ENCODE peak calls at places on chromosomes 2 and 18, in five cellular contexts. J is CD4-positive, alpha-beta T cell; Y is tibial nerve; M is A549; R is GM12865. Q is an unnamed sample.

GRCh38 chr2:190627881-190628412 is 20.9 kb upstream of the NAB1 start:
- DNase-seq in Y (no peak), R (peak), J (no peak), M (no peak), Q (no peak)

GRCh38 chr2:111666160-111666559 is 217.8 kb downstream of the ANAPC1 start:
- DNase-seq in Y (no peak), R (no peak), J (no peak), M (no peak), Q (no peak)

GRCh38 chr2:121036226-121036692 is 248.7 kb downstream of the TFCP2L1 start:
- DNase-seq in Y (no peak), R (no peak), M (peak), J (no peak), Q (no peak)

GRCh38 chr2:187504312-187504921 is 49.8 kb downstream of the TFPI start:
- DNase-seq in R (no peak), J (no peak), Y (no peak), M (no peak), Q (no peak)

GRCh38 chr18:42018831-42019230 is 63.8 kb downstream of the PIK3C3 start:
- DNase-seq in M (no peak), J (no peak), Y (no peak), R (no peak), Q (no peak)

GRCh38 chr2:27303093-27304025 is 4.9 kb downstream of the UCN start:
- DNase-seq in J (no peak), M (peak), Y (no peak), R (peak), Q (no peak)

GRCh38 chr2:70517804-70518203 is 35.8 kb downstream of the TGFA start:
- DNase-seq in R (no peak), J (no peak), Y (no peak), M (no peak), Q (no peak)

GRCh38 chr2:240915526-240916335 is 9.6 kb downstream of the CROCC2 start:
- DNase-seq in M (no peak), Y (no peak), R (no peak), J (no peak), Q (no peak)

GRCh38 chr2:128396946-128397345 is 78.3 kb upstream of the HS6ST1 start:
- DNase-seq in J (no peak), R (no peak), M (no peak), Y (no peak), Q (no peak)

GRCh38 chr2:80830891-80831290 is 526.3 kb upstream of the LRRTM1 start:
- DNase-seq in M (no peak), J (no peak), Y (no peak), R (peak), Q (no peak)

GRCh38 chr2:190596998-190597397 is 51.9 kb upstream of the NAB1 start:
- DNase-seq in R (no peak), M (no peak), Y (no peak), J (no peak), Q (no peak)

GRCh38 chr2:138871312-138871711 is 91.1 kb upstream of the NXPH2 start:
- DNase-seq in Y (no peak), R (no peak), M (no peak), J (no peak), Q (no peak)

GRCh38 chr18:61738488-61738887 is 154.3 kb downstream of the RNF152 start:
- DNase-seq in J (no peak), Y (no peak), R (no peak), M (no peak), Q (no peak)

GRCh38 chr2:127437781-127438726 is 19.8 kb downstream of the PROC start:
- DNase-seq in J (no peak), R (no peak), Y (no peak), M (no peak), Q (no peak)

GRCh38 chr2:170842785-170843184 is 26.1 kb downstream of the GAD1 start:
- DNase-seq in J (no peak), R (no peak), Y (no peak), M (no peak), Q (no peak)

GRCh38 chr18:62713651-62714247 is 1.6 kb upstream of the PHLPP1 start:
- DNase-seq in Y (no peak), J (no peak), R (peak), M (no peak), Q (no peak)

GRCh38 chr18:37253424-37254255 is 312.0 kb downstream of the CELF4 start:
- DNase-seq in Y (no peak), J (no peak), M (no peak), R (peak), Q (no peak)

GRCh38 chr2:113276216-113276905 is 2.4 kb downstream of the PAX8 start:
- DNase-seq in M (no peak), R (no peak), Y (no peak), J (no peak), Q (no peak)

GRCh38 chr2:148218326-148219075 is 197.6 kb downstream of the MBD5 start:
- DNase-seq in Y (no peak), R (no peak), M (no peak), J (no peak), Q (no peak)

GRCh38 chr2:207296265-207296948 is 130.7 kb upstream of the KLF7 start:
- DNase-seq in M (no peak), J (no peak), Y (no peak), R (no peak), Q (no peak)

GRCh38 chr2:53787255-53787910 is 539 bp downstream of the ERLEC1 start:
- DNase-seq in Y (no peak), M (peak), R (no peak), J (no peak), Q (peak)

GRCh38 chr18:9453273-9453672 is 22.0 kb upstream of the RALBP1 start:
- DNase-seq in J (no peak), Y (no peak), R (no peak), M (no peak), Q (no peak)

GRCh38 chr2:70095833-70096670 is 8.8 kb downstream of the PCBP1 start:
- DNase-seq in J (no peak), R (no peak), M (no peak), Y (no peak), Q (no peak)

GRCh38 chr2:96928277-96928781 is 58.1 kb downstream of the FAM178B start:
- DNase-seq in Y (no peak), M (no peak), J (no peak), R (no peak), Q (no peak)

GRCh38 chr2:172173307-172173706 is 70.6 kb upstream of the DLX2 start:
- DNase-seq in Y (no peak), R (no peak), J (no peak), M (no peak), Q (no peak)

GRCh38 chr2:190927257-190927656 is 46.6 kb downstream of the GLS start:
- DNase-seq in J (no peak), Y (no peak), M (peak), R (no peak), Q (no peak)

GRCh38 chr18:26453370-26454030 is 94.9 kb downstream of the KCTD1 start:
- DNase-seq in Y (no peak), J (no peak), R (no peak), M (no peak), Q (no peak)

GRCh38 chr2:101793277-101793969 is 95.9 kb downstream of the MAP4K4 start:
- DNase-seq in Y (no peak), R (no peak), J (no peak), M (peak), Q (no peak)
- TF ChIP-seq CTCF in Y (no peak), R (no peak), J (no peak), M (peak), Q (no peak)

GRCh38 chr2:215376103-215376780 is 59.6 kb downstream of the FN1 start:
- DNase-seq in Y (no peak), J (no peak), M (no peak), R (no peak), Q (no peak)

GRCh38 chr2:215375467-215375830 is 60.4 kb downstream of the FN1 start:
- DNase-seq in R (no peak), M (no peak), J (no peak), Y (no peak), Q (no peak)

GRCh38 chr2:215378045-215378444 is 57.8 kb downstream of the FN1 start:
- DNase-seq in J (no peak), M (no peak), R (no peak), Y (no peak), Q (no peak)

GRCh38 chr2:215379039-215379438 is 56.8 kb downstream of the FN1 start:
- DNase-seq in Y (no peak), M (no peak), R (no peak), J (no peak), Q (no peak)

DNA sequence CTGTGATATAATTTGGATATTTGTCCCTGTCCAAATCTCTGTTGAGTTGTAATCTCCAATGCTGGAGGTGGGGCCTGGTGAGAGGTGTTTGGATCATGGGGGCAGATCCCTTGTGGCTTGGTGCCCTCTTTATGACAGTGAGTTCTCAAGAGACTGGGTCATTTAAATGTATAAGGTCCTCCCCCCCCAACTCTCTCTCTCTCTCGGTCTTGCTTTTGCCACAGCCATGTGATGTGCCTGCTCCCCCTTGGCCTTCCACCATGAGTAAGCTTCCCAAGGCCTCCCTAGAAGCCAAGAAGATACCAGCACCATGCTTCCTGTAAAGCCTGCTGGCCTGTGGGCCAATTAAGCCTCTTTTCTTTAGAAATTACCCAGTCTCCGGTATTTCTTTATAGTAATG is 58.6 kb downstream of the FN1 start:
- DNase-seq in Y (no peak), J (no peak), R (no peak), M (no peak), Q (no peak)
- TF ChIP-seq CTCF in Y (no peak), J (no peak), R (no peak), M (no peak), Q (no peak)

GRCh38 chr2:68121873-68122679 is 35.6 kb upstream of the PNO1 start:
- DNase-seq in R (peak), M (peak), J (peak), Y (peak), Q (peak)

GRCh38 chr2:68124321-68124720 is 33.4 kb upstream of the PNO1 start:
- DNase-seq in R (no peak), Y (no peak), J (no peak), M (no peak), Q (no peak)

GRCh38 chr2:68119504-68119903 is 38.2 kb upstream of the PNO1 start:
- DNase-seq in M (no peak), Y (no peak), J (no peak), R (no peak), Q (no peak)

GRCh38 chr2:68125821-68126220 is 31.9 kb upstream of the PNO1 start:
- DNase-seq in Y (no peak), R (no peak), J (no peak), M (no peak), Q (no peak)

GRCh38 chr2:68122680-68122964 is 35.1 kb upstream of the PNO1 start:
- DNase-seq in R (no peak), Y (no peak), J (no peak), M (no peak), Q (no peak)
- TF ChIP-seq CTCF in R (no peak), Y (no peak), J (peak), M (no peak), Q (no peak)

GRCh38 chr2:31428001-31428418 is 13.5 kb upstream of the XDH start:
- DNase-seq in Y (no peak), J (no peak), M (peak), R (peak), Q (no peak)
- TF ChIP-seq CTCF in Y (no peak), J (no peak), M (no peak), R (no peak), Q (no peak)

DNA sequence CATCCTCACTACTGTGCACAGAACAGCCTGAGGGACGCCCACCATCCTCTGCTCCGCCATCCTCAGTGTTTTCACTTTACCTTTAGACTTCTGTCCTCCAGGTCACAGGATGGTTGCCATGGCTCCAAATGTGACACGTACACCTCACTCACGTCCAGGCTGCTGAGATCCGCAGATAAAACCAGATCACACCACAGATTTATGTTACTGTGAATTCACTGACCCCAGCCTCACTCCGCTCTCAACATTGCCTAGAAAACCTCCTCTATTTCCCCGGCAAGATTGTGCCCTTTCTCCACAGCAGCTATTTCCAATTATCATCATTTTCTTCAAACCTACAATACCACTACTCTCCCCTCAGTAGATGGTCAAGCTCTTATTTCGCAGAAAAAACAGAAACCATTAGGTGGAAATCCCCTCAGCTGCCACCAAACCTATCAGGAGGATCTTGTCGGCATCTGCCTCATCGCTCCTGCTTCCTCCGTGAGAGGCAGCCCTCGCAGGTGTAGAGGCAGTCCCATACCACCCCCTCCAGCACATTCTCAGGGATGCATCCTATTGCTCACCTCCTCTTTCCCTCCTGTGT is 49.8 kb upstream of the SLC1A4 start:
- DNase-seq in Y (no peak), R (peak), J (no peak), M (no peak), Q (no peak)
- TF ChIP-seq CTCF in Y (no peak), R (peak), J (no peak), M (no peak), Q (no peak)

DNA sequence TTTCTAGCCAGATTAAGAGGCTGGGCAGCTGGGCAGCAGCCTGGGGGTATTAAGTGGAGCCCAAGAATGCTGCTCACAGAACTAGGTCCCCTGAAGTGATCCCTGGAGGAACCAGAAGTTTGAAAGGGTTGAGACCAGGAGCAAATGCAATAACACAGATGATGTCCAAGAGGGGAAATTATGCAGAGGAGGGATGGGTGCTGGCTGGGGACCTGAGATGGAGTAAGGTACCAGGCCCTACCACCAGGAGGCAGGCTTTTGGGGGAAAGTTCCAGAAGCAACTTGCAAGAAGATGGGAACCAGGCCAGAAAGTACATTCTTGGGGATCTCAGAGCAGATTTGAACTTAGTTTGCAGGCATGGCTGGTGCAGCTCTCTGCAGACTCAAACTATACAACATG is 175.1 kb downstream of the NCK2 start:
- DNase-seq in J (peak), M (peak), R (peak), Y (no peak), Q (no peak)
- TF ChIP-seq CTCF in J (peak), M (peak), R (peak), Y (no peak), Q (no peak)

GRCh38 chr18:332721-333513 is 65.1 kb upstream of the THOC1 start:
- DNase-seq in R (no peak), M (no peak), J (no peak), Y (peak), Q (no peak)
- TF ChIP-seq CTCF in R (no peak), M (no peak), J (no peak), Y (no peak), Q (no peak)

DNA sequence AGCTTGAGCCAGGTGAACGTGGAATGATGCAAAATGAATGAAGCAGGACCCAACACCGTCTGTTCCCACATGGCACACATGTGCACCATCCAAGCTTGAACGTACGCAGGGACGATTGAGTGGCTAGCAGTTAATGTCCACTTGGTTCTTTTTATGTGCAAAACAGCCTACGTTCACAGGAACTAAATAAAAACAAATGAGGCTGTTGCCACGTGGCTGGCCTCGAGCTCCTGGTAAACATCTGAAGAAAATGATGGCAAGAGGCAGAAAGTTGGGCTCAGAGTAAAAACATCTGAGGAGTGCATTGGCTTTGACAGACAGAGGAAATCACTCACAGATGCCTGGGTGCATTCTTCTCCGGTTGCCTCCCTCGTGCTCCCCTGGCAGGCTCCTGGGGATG is 177.8 kb downstream of the NRP2 start:
- DNase-seq in Y (no peak), R (no peak), J (no peak), M (no peak), Q (no peak)
- TF ChIP-seq CTCF in Y (no peak), R (no peak), J (no peak), M (no peak), Q (no peak)

DNA sequence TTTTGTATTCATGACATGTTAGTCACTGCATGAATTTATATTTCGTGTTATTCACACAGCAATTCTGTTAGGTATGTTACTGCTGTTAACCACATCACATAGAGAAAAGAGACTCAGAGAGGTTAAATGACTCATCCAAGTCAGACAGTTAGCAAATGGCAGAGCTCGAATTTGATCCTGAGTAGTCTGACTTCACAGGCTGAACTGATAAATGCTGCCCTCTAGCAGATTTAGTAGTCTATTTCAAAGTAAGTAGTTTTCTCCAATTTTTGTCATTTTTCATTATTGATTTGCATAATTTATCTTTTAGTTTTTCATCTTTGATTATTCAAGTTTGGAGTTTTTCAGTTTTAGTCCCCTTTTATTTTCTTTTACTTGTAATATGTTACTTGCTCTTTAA is 58.3 kb downstream of the WDR7 start:
- DNase-seq in Y (no peak), M (peak), J (peak), R (peak), Q (no peak)
- TF ChIP-seq CTCF in Y (no peak), M (peak), J (peak), R (peak), Q (no peak)